ENCODE peak calls at places on chromosomes 7 and 10, in five cellular contexts. S, T, C, P and W are unnamed samples.

GRCh38 chr10:122085423-122085911 is 96.5 kb downstream of the TACC2 start:
- DNase-seq in S (no peak), T (no peak), C (no peak), P (no peak), W (no peak)

GRCh38 chr10:76684968-76685367 is 952.6 kb downstream of the KCNMA1 start:
- DNase-seq in S (no peak), T (no peak), C (no peak), P (no peak), W (no peak)

GRCh38 chr7:94064541-94065191 is 60.5 kb upstream of the BET1 start:
- DNase-seq in S (no peak), T (no peak), C (peak; percentile 65), P (no peak), W (no peak)

GRCh38 chr7:114988755-114989154 is 66.9 kb downstream of the MDFIC start:
- DNase-seq in S (peak; percentile 87), T (no peak), C (no peak), P (no peak), W (peak; percentile 77)

GRCh38 chr7:1460757-1461639 is 1.7 kb upstream of the MICALL2 start:
- DNase-seq in S (peak; percentile 72), T (no peak), C (no peak), P (no peak), W (peak; percentile 80)

GRCh38 chr7:128387663-128388485 is 21.9 kb downstream of the IMPDH1 start:
- DNase-seq in S (peak; percentile 79), T (peak; percentile 78), C (peak; percentile 49), P (peak; percentile 84), W (peak; percentile 89)

GRCh38 chr10:49324711-49325110 is 25.7 kb downstream of the C10orf71 start:
- DNase-seq in S (no peak), T (no peak), C (no peak), P (no peak), W (no peak)

GRCh38 chr10:16519908-16520861 is 1.5 kb downstream of the C1QL3 start:
- DNase-seq in S (no peak), T (no peak), C (no peak), P (no peak), W (no peak)

GRCh38 chr7:151941009-151941408 is 15.2 kb upstream of the GALNTL5 start:
- DNase-seq in S (no peak), T (no peak), C (no peak), P (no peak), W (no peak)

GRCh38 chr7:105656922-105657521 is 75.7 kb upstream of the EFCAB10 start:
- DNase-seq in S (peak; percentile 43), T (no peak), C (no peak), P (peak; percentile 45), W (no peak)

GRCh38 chr7:92720604-92721350 is 115.6 kb downstream of the CDK6 start:
- DNase-seq in S (no peak), T (no peak), C (no peak), P (no peak), W (no peak)

GRCh38 chr7:113159746-113160339 is 41.5 kb upstream of the SMIM30 start:
- DNase-seq in S (peak; percentile 49), T (no peak), C (no peak), P (no peak), W (no peak)

GRCh38 chr10:69807122-69807521 is 5.4 kb downstream of the COL13A1 start:
- DNase-seq in S (peak; percentile 70), T (no peak), C (peak; percentile 61), P (no peak), W (no peak)